ENCODE peak calls at places on chromosomes 1 and 21, in five cellular contexts. One of them, this sample, is unnamed.

GRCh38 chr1:3657578-3658230 is 5.4 kb downstream of the TP73 start:
- DNase-seq in body of pancreas: peak
- DNase-seq in esophagus muscularis mucosa: no peak
- DNase-seq in PC-9: no peak
- DNase-seq in heart left ventricle: no peak
- DNase-seq in this sample: no peak

GRCh38 chr1:3113741-3114056 is 44.7 kb downstream of the PRDM16 start:
- DNase-seq in PC-9: no peak
- DNase-seq in esophagus muscularis mucosa: no peak
- DNase-seq in heart left ventricle: no peak
- DNase-seq in body of pancreas: no peak
- DNase-seq in this sample: no peak

GRCh38 chr1:230028602-230029223 is 38.3 kb upstream of the GALNT2 start:
- DNase-seq in esophagus muscularis mucosa: peak
- DNase-seq in body of pancreas: no peak
- DNase-seq in heart left ventricle: no peak
- DNase-seq in PC-9: no peak
- DNase-seq in this sample: no peak

GRCh38 chr1:59125711-59126320 is 171.1 kb upstream of the FGGY start:
- DNase-seq in PC-9: no peak
- DNase-seq in body of pancreas: no peak
- DNase-seq in esophagus muscularis mucosa: no peak
- DNase-seq in heart left ventricle: no peak
- DNase-seq in this sample: no peak

GRCh38 chr1:204321665-204322064 is 38.1 kb downstream of the PLEKHA6 start:
- DNase-seq in heart left ventricle: no peak
- DNase-seq in esophagus muscularis mucosa: no peak
- DNase-seq in PC-9: no peak
- DNase-seq in body of pancreas: no peak
- DNase-seq in this sample: no peak

GRCh38 chr1:55276671-55277376 is 61.7 kb upstream of the USP24 start:
- DNase-seq in body of pancreas: no peak
- DNase-seq in PC-9: no peak
- DNase-seq in heart left ventricle: peak
- DNase-seq in esophagus muscularis mucosa: no peak
- DNase-seq in this sample: no peak

GRCh38 chr1:203287109-203287893 is 18.0 kb upstream of the BTG2 start:
- DNase-seq in PC-9: no peak
- DNase-seq in esophagus muscularis mucosa: no peak
- DNase-seq in heart left ventricle: peak
- DNase-seq in body of pancreas: peak
- DNase-seq in this sample: no peak

GRCh38 chr21:46420241-46421190 is 38.2 kb upstream of the DIP2A start:
- DNase-seq in heart left ventricle: no peak
- DNase-seq in PC-9: no peak
- DNase-seq in esophagus muscularis mucosa: no peak
- DNase-seq in body of pancreas: no peak
- DNase-seq in this sample: no peak

GRCh38 chr1:67723620-67724019 is 38.6 kb downstream of the GADD45A start:
- DNase-seq in heart left ventricle: no peak
- DNase-seq in esophagus muscularis mucosa: no peak
- DNase-seq in PC-9: peak
- DNase-seq in body of pancreas: no peak
- DNase-seq in this sample: no peak

GRCh38 chr1:31617917-31618746 is 643 bp downstream of the HCRTR1 start:
- DNase-seq in PC-9: no peak
- DNase-seq in body of pancreas: peak
- DNase-seq in heart left ventricle: peak
- DNase-seq in esophagus muscularis mucosa: no peak
- DNase-seq in this sample: peak

GRCh38 chr1:19785660-19786059 is 14.1 kb downstream of the TMCO4 start:
- DNase-seq in esophagus muscularis mucosa: no peak
- DNase-seq in body of pancreas: no peak
- DNase-seq in PC-9: no peak
- DNase-seq in heart left ventricle: no peak
- DNase-seq in this sample: no peak

GRCh38 chr1:184210822-184211221 is 159.3 kb downstream of the TSEN15 start:
- DNase-seq in body of pancreas: no peak
- DNase-seq in heart left ventricle: no peak
- DNase-seq in PC-9: no peak
- DNase-seq in esophagus muscularis mucosa: peak
- DNase-seq in this sample: no peak

GRCh38 chr1:167387251-167387910 is 130.9 kb downstream of the CD247 start:
- DNase-seq in esophagus muscularis mucosa: no peak
- DNase-seq in PC-9: no peak
- DNase-seq in heart left ventricle: no peak
- DNase-seq in body of pancreas: no peak
- DNase-seq in this sample: no peak
- H3K27ac ChIP-seq in esophagus muscularis mucosa: no peak
- H3K27ac ChIP-seq in PC-9: no peak
- H3K27ac ChIP-seq in heart left ventricle: no peak
- H3K27ac ChIP-seq in body of pancreas: no peak
- H3K27ac ChIP-seq in this sample: peak

DNA sequence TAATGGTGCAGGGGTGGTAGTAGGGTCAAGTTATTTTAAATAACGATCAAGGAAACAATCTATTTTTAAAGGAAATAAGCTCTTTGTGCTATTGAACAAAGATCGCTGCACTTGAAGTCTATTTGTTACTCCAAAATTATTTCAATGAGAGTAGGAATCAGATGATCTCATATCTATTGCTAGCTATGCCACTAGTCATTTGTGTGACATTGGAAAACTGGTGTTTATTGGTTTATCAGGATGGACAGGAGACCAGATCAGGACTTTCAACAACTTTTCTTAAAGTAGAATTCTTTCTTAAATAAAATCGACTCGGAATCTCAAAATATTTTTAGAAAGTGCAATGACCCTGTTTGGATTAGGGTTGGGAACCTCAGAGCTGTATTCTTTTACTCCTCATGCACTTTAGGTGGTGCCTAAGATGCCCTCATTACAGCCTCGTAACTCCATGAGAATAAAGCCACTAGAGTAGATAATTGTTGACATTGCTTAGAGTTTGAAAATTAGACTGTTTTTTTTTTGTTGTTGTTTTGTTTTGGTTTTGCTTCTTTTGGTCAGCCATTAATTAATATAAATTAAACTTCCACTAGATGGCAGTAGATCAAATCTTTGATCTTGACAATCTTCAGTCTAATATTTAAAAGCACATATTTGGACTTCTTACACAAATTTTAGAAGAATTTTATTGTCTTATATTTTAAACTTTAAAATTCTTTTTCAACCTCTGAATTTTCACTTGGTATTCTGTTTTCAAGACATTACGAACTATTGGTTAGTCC is 352.4 kb downstream of the USP25 start:
- DNase-seq in body of pancreas: no peak
- DNase-seq in esophagus muscularis mucosa: no peak
- DNase-seq in heart left ventricle: no peak
- DNase-seq in PC-9: no peak
- DNase-seq in this sample: no peak
- TF ChIP-seq CTCF in body of pancreas: peak
- TF ChIP-seq CTCF in esophagus muscularis mucosa: peak
- TF ChIP-seq CTCF in heart left ventricle: peak
- TF ChIP-seq CTCF in PC-9: peak
- TF ChIP-seq CTCF in this sample: peak

GRCh38 chr1:179230721-179231120 is 1.2 kb upstream of the ABL2 start:
- DNase-seq in esophagus muscularis mucosa: no peak
- DNase-seq in heart left ventricle: no peak
- DNase-seq in PC-9: no peak
- DNase-seq in body of pancreas: no peak
- DNase-seq in this sample: no peak
- H3K4me3 ChIP-seq in esophagus muscularis mucosa: no peak
- H3K4me3 ChIP-seq in heart left ventricle: no peak
- H3K4me3 ChIP-seq in PC-9: no peak
- H3K4me3 ChIP-seq in body of pancreas: no peak
- H3K4me3 ChIP-seq in this sample: no peak

DNA sequence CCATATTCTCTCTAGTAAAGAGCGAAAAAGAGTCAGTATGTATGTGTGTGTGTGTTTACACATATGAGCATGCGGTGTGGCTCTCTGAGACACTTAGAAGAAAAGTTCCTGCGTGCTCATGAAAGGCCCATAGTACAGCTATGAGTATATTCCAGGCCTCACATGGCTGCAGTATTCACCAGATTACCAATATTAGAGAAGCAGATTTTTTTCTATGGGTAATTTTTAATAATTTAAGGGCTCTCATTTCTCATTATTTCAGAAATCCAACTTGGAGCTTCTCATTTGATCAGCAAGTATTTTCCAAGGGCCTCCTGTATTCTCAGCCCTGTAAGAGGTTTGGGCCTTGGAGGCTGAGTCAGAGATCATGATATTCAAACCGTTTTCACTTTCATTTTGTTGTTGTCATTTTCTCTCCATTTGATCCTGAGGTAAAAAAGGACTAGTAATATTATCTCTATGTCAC is 232.9 kb upstream of the SGIP1 start:
- DNase-seq in esophagus muscularis mucosa: no peak
- DNase-seq in PC-9: no peak
- DNase-seq in body of pancreas: no peak
- DNase-seq in heart left ventricle: no peak
- DNase-seq in this sample: no peak
- H3K27ac ChIP-seq in esophagus muscularis mucosa: no peak
- H3K27ac ChIP-seq in PC-9: no peak
- H3K27ac ChIP-seq in body of pancreas: peak
- H3K27ac ChIP-seq in heart left ventricle: no peak
- H3K27ac ChIP-seq in this sample: no peak

DNA sequence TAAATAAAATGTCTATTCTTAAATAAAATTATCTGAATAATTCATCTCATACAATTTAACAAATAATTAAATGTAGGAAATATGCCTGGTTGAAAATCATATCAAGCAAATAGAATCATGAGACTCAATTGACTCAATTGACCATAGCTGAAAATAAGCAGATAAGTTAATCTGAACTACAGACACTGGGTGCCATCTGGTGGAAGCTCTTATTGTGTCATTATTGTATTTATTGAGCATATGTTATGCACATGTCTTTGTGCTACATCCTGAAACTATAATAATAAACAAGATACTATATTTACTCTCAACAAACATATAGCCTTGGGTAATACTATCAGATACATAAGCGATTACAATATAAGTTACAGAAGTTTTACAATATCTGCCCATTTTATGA is 41.0 kb downstream of the BRINP3 start:
- DNase-seq in body of pancreas: no peak
- DNase-seq in PC-9: no peak
- DNase-seq in heart left ventricle: no peak
- DNase-seq in esophagus muscularis mucosa: no peak
- DNase-seq in this sample: no peak
- TF ChIP-seq CTCF in body of pancreas: no peak
- TF ChIP-seq CTCF in PC-9: peak
- TF ChIP-seq CTCF in heart left ventricle: no peak
- TF ChIP-seq CTCF in esophagus muscularis mucosa: no peak
- TF ChIP-seq CTCF in this sample: no peak

GRCh38 chr1:248926401-248927182 is 20.6 kb downstream of the PGBD2 start:
- DNase-seq in PC-9: no peak
- DNase-seq in heart left ventricle: no peak
- DNase-seq in esophagus muscularis mucosa: no peak
- DNase-seq in body of pancreas: no peak
- DNase-seq in this sample: no peak
- H3K4me3 ChIP-seq in PC-9: no peak
- H3K4me3 ChIP-seq in heart left ventricle: no peak
- H3K4me3 ChIP-seq in esophagus muscularis mucosa: no peak
- H3K4me3 ChIP-seq in body of pancreas: no peak
- H3K4me3 ChIP-seq in this sample: no peak

DNA sequence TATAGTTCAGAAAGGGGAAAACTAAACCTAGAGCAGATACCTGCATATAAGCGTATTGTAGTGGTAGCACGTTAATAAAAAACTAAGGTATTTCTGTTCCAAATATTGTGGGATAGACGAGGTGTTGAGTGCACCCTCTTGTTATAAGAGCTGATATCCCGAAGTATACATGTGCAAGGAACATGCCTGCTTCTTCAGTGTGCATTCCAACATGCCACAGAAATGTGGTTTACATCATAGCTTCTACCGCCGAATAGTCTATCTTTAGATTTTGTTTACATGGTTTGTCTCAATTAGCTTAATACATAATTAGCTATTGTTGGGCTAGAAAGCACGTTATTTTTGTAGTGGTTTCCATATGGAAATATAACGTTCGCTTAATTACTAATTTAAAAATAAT is 2.2 kb downstream of the CHRM3 start:
- DNase-seq in esophagus muscularis mucosa: no peak
- DNase-seq in PC-9: no peak
- DNase-seq in heart left ventricle: no peak
- DNase-seq in body of pancreas: peak
- DNase-seq in this sample: no peak
- H3K27ac ChIP-seq in esophagus muscularis mucosa: peak
- H3K27ac ChIP-seq in PC-9: no peak
- H3K27ac ChIP-seq in heart left ventricle: no peak
- H3K27ac ChIP-seq in body of pancreas: peak
- H3K27ac ChIP-seq in this sample: no peak

This sample was measured in coronary artery.